ENCODE peak calls at places on chromosomes 6 and 20, in nine cellular contexts. Q, F, G, S, O, J, I, M and U are unnamed samples.

GRCh38 chr20:51188941-51189340 is 166.0 kb upstream of the KCNG1 start:
- DNase-seq in J (no peak), G (no peak), M (no peak), Q (no peak), F (no peak), I (no peak), O (no peak), S (no peak), U (no peak)

GRCh38 chr6:156026543-156027268 is 571.1 kb upstream of the NOX3 start:
- DNase-seq in Q (no peak), I (no peak), O (no peak), G (no peak), J (no peak), S (no peak), M (no peak), F (no peak), U (no peak)

GRCh38 chr20:14896569-14896968 is 559.2 kb upstream of the FLRT3 start:
- DNase-seq in O (no peak), M (no peak), F (no peak), Q (no peak), I (no peak), J (no peak), S (no peak), G (no peak), U (no peak)

GRCh38 chr6:13913226-13914001 is 11.3 kb upstream of the RNF182 start:
- DNase-seq in S (no peak), I (no peak), J (no peak), Q (no peak), G (no peak), M (no peak), F (no peak), O (no peak), U (no peak)

GRCh38 chr20:62571667-62572344 is 70.5 kb upstream of the SLCO4A1 start:
- DNase-seq in Q (no peak), I (no peak), J (peak; percentile 8), F (no peak), O (no peak), G (peak; percentile 38), S (peak; percentile 4), M (no peak), U (no peak)

GRCh38 chr20:41063442-41063841 is 34.8 kb downstream of the TOP1 start:
- DNase-seq in O (no peak), M (no peak), I (no peak), F (no peak), G (no peak), S (no peak), Q (no peak), J (no peak), U (no peak)

GRCh38 chr20:62427172-62428007 is at the start of gene RBBP8NL:
- DNase-seq in F (no peak), I (no peak), J (no peak), O (no peak), Q (no peak), G (peak; percentile 98), M (no peak), S (no peak), U (no peak)

GRCh38 chr20:16708590-16708989 is 21.2 kb upstream of the SNRPB2 start:
- DNase-seq in F (no peak), S (no peak), I (no peak), M (no peak), G (peak; percentile 36), Q (no peak), J (no peak), O (no peak), U (no peak)

GRCh38 chr6:15504581-15505350 is 158.1 kb downstream of the DTNBP1 start:
- DNase-seq in G (peak; percentile 97), O (no peak), S (peak; percentile 31), I (peak; percentile 84), J (peak; percentile 86), F (no peak), Q (peak; percentile 73), M (peak; percentile 73), U (peak; percentile 95)

GRCh38 chr6:111727798-111728197 is 122.1 kb upstream of the TRAF3IP2 start:
- DNase-seq in I (no peak), S (peak; percentile 23), G (peak; percentile 27), Q (no peak), O (no peak), J (no peak), F (no peak), M (no peak), U (peak; percentile 55)

GRCh38 chr6:33197431-33198048 is 2.9 kb downstream of the RXRB start:
- DNase-seq in M (peak; percentile 15), F (no peak), J (peak; percentile 37), I (no peak), G (peak; percentile 73), Q (no peak), O (no peak), S (peak; percentile 82), U (peak; percentile 89)